ENCODE peak calls at places on chromosomes 12 and 14, in five cellular contexts. X is CD4-positive, alpha-beta T cell; D is nucleus accumbens; R is choroid plexus epithelial cell; N is K562. F is an unnamed sample.

GRCh38 chr12:45732250-45732649 is 2.7 kb downstream of the ARID2 start:
- DNase-seq in D (no peak), X (no peak), N (no peak), R (peak; percentile 32), F (no peak)

GRCh38 chr14:36070056-36071043 is 106.2 kb downstream of the PTCSC3 start:
- DNase-seq in X (no peak), R (peak; percentile 83), N (peak; percentile 31), D (peak; percentile 58), F (no peak)

GRCh38 chr14:101506211-101506920 is 54.9 kb upstream of the DIO3 start:
- DNase-seq in N (no peak), X (no peak), R (no peak), D (peak; percentile 54), F (no peak)

GRCh38 chr14:63964063-63964462 is 111.3 kb downstream of the SYNE2 start:
- DNase-seq in X (no peak), N (no peak), D (no peak), R (no peak), F (no peak)

GRCh38 chr12:45644521-45644920 is 85.0 kb upstream of the ARID2 start:
- DNase-seq in D (no peak), N (no peak), R (peak; percentile 65), X (no peak), F (no peak)

GRCh38 chr14:95713596-95714371 is at the start of gene TCL1A:
- DNase-seq in D (no peak), R (no peak), N (peak; percentile 21), X (no peak), F (no peak)

GRCh38 chr12:52050116-52050770 is 999 bp upstream of the NR4A1 start:
- DNase-seq in X (no peak), D (no peak), R (no peak), N (no peak), F (no peak)

GRCh38 chr14:71050227-71050823 is 143.1 kb downstream of the PCNX1 start:
- DNase-seq in R (peak; percentile 44), D (no peak), X (no peak), N (peak; percentile 10), F (no peak)

GRCh38 chr14:83566567-83566966 is 1963.4 kb upstream of the FLRT2 start:
- DNase-seq in N (no peak), X (no peak), R (peak; percentile 35), D (no peak), F (no peak)

GRCh38 chr12:52230364-52231281 is 2.4 kb upstream of the KRT7 start:
- DNase-seq in R (peak; percentile 90), N (no peak), D (no peak), X (no peak), F (no peak)

GRCh38 chr14:56351861-56352260 is 227.7 kb upstream of the TMEM260 start:
- DNase-seq in X (no peak), R (peak; percentile 74), N (no peak), D (no peak), F (no peak)

GRCh38 chr14:21711360-21711961 is 37.8 kb upstream of the OR4E1 start:
- DNase-seq in R (peak; percentile 76), D (no peak), X (no peak), N (peak; percentile 38), F (peak; percentile 32)

GRCh38 chr14:104827173-104828055 is 26.5 kb downstream of the ZBTB42 start:
- DNase-seq in R (peak; percentile 50), X (peak; percentile 50), D (no peak), N (peak; percentile 74), F (peak; percentile 45)

GRCh38 chr12:106645074-106645421 is 62.2 kb downstream of the RFX4 start:
- DNase-seq in D (peak; percentile 84), N (no peak), R (peak; percentile 39), X (no peak), F (no peak)

GRCh38 chr12:5439333-5439732 is 7.4 kb downstream of the NTF3 start:
- DNase-seq in D (no peak), R (no peak), N (peak; percentile 7), X (no peak), F (no peak)

GRCh38 chr12:124720019-124720686 is 143.5 kb downstream of the SCARB1 start:
- DNase-seq in N (no peak), X (no peak), R (peak; percentile 71), D (no peak), F (no peak)